ENCODE peak calls at places on chromosomes 11 and 22, in eight cellular contexts. One of them, this sample, is unnamed.

GRCh38 chr11:77302752-77303151 is 1.3 kb upstream of the GDPD4 start:
- DNase-seq in IMR-90: no peak
- DNase-seq in ovary: no peak
- DNase-seq in CD4-positive, CD25-positive, alpha-beta regulatory T cell: no peak
- DNase-seq in progenitor cell of endocrine pancreas: no peak
- DNase-seq in GF-D8: no peak
- DNase-seq in iPS-NIHi11: no peak
- DNase-seq in amniotic epithelial cell: no peak
- DNase-seq in this sample: no peak

GRCh38 chr11:63518548-63518947 is 12.7 kb downstream of the LGALS12 start:
- DNase-seq in IMR-90: peak
- DNase-seq in ovary: no peak
- DNase-seq in CD4-positive, CD25-positive, alpha-beta regulatory T cell: no peak
- DNase-seq in progenitor cell of endocrine pancreas: no peak
- DNase-seq in GF-D8: no peak
- DNase-seq in iPS-NIHi11: no peak
- DNase-seq in amniotic epithelial cell: peak
- DNase-seq in this sample: peak

GRCh38 chr22:40512426-40513136 is 123.9 kb downstream of the MRTFA start:
- DNase-seq in IMR-90: peak
- DNase-seq in ovary: no peak
- DNase-seq in CD4-positive, CD25-positive, alpha-beta regulatory T cell: no peak
- DNase-seq in progenitor cell of endocrine pancreas: no peak
- DNase-seq in GF-D8: no peak
- DNase-seq in iPS-NIHi11: no peak
- DNase-seq in amniotic epithelial cell: peak
- DNase-seq in this sample: no peak

GRCh38 chr11:28243596-28243995 is 135.4 kb downstream of the METTL15 start:
- DNase-seq in IMR-90: peak
- DNase-seq in ovary: no peak
- DNase-seq in CD4-positive, CD25-positive, alpha-beta regulatory T cell: no peak
- DNase-seq in progenitor cell of endocrine pancreas: no peak
- DNase-seq in GF-D8: no peak
- DNase-seq in iPS-NIHi11: no peak
- DNase-seq in amniotic epithelial cell: no peak
- DNase-seq in this sample: no peak

GRCh38 chr11:73177380-73178091 is 35.4 kb upstream of the FCHSD2 start:
- DNase-seq in IMR-90: no peak
- DNase-seq in ovary: peak
- DNase-seq in CD4-positive, CD25-positive, alpha-beta regulatory T cell: no peak
- DNase-seq in progenitor cell of endocrine pancreas: no peak
- DNase-seq in GF-D8: no peak
- DNase-seq in iPS-NIHi11: no peak
- DNase-seq in amniotic epithelial cell: no peak
- DNase-seq in this sample: no peak

GRCh38 chr22:27377901-27378300 is 423.7 kb downstream of the MN1 start:
- DNase-seq in IMR-90: no peak
- DNase-seq in ovary: peak
- DNase-seq in CD4-positive, CD25-positive, alpha-beta regulatory T cell: no peak
- DNase-seq in progenitor cell of endocrine pancreas: no peak
- DNase-seq in GF-D8: no peak
- DNase-seq in iPS-NIHi11: no peak
- DNase-seq in amniotic epithelial cell: peak
- DNase-seq in this sample: no peak

GRCh38 chr11:77322506-77322905 is 21.0 kb upstream of the GDPD4 start:
- DNase-seq in IMR-90: peak
- DNase-seq in ovary: no peak
- DNase-seq in CD4-positive, CD25-positive, alpha-beta regulatory T cell: no peak
- DNase-seq in progenitor cell of endocrine pancreas: no peak
- DNase-seq in GF-D8: no peak
- DNase-seq in iPS-NIHi11: no peak
- DNase-seq in amniotic epithelial cell: peak
- DNase-seq in this sample: no peak

GRCh38 chr22:40385041-40385782 is 14.8 kb downstream of the SGSM3 start:
- DNase-seq in IMR-90: no peak
- DNase-seq in ovary: no peak
- DNase-seq in CD4-positive, CD25-positive, alpha-beta regulatory T cell: no peak
- DNase-seq in progenitor cell of endocrine pancreas: no peak
- DNase-seq in GF-D8: peak
- DNase-seq in iPS-NIHi11: no peak
- DNase-seq in amniotic epithelial cell: no peak
- DNase-seq in this sample: peak

GRCh38 chr22:38299758-38300157 is 17.5 kb downstream of the CSNK1E start:
- DNase-seq in IMR-90: no peak
- DNase-seq in ovary: no peak
- DNase-seq in CD4-positive, CD25-positive, alpha-beta regulatory T cell: no peak
- DNase-seq in progenitor cell of endocrine pancreas: no peak
- DNase-seq in GF-D8: no peak
- DNase-seq in iPS-NIHi11: no peak
- DNase-seq in amniotic epithelial cell: no peak
- DNase-seq in this sample: no peak

GRCh38 chr22:50129121-50129734 is 39.4 kb downstream of the MOV10L1 start:
- DNase-seq in IMR-90: peak
- DNase-seq in ovary: no peak
- DNase-seq in CD4-positive, CD25-positive, alpha-beta regulatory T cell: no peak
- DNase-seq in progenitor cell of endocrine pancreas: no peak
- DNase-seq in GF-D8: no peak
- DNase-seq in iPS-NIHi11: no peak
- DNase-seq in amniotic epithelial cell: no peak
- DNase-seq in this sample: no peak

GRCh38 chr11:70477607-70478006 is 79.3 kb downstream of the CTTN start:
- DNase-seq in IMR-90: no peak
- DNase-seq in ovary: no peak
- DNase-seq in CD4-positive, CD25-positive, alpha-beta regulatory T cell: no peak
- DNase-seq in progenitor cell of endocrine pancreas: no peak
- DNase-seq in GF-D8: no peak
- DNase-seq in iPS-NIHi11: no peak
- DNase-seq in amniotic epithelial cell: peak
- DNase-seq in this sample: no peak

GRCh38 chr22:48042621-48043395 is 1280.4 kb downstream of the TBC1D22A start:
- DNase-seq in IMR-90: no peak
- DNase-seq in ovary: no peak
- DNase-seq in CD4-positive, CD25-positive, alpha-beta regulatory T cell: no peak
- DNase-seq in progenitor cell of endocrine pancreas: no peak
- DNase-seq in GF-D8: no peak
- DNase-seq in iPS-NIHi11: no peak
- DNase-seq in amniotic epithelial cell: no peak
- DNase-seq in this sample: no peak

GRCh38 chr11:69238562-69239319 is 55.2 kb upstream of the MYEOV start:
- DNase-seq in IMR-90: no peak
- DNase-seq in ovary: no peak
- DNase-seq in CD4-positive, CD25-positive, alpha-beta regulatory T cell: no peak
- DNase-seq in progenitor cell of endocrine pancreas: no peak
- DNase-seq in GF-D8: no peak
- DNase-seq in iPS-NIHi11: no peak
- DNase-seq in amniotic epithelial cell: no peak
- DNase-seq in this sample: no peak

GRCh38 chr22:30344447-30345200 is 12.1 kb downstream of the SF3A1 start:
- DNase-seq in IMR-90: no peak
- DNase-seq in ovary: no peak
- DNase-seq in CD4-positive, CD25-positive, alpha-beta regulatory T cell: no peak
- DNase-seq in progenitor cell of endocrine pancreas: no peak
- DNase-seq in GF-D8: no peak
- DNase-seq in iPS-NIHi11: no peak
- DNase-seq in amniotic epithelial cell: no peak
- DNase-seq in this sample: peak

GRCh38 chr11:33257160-33257896 is at the start of gene HIPK3:
- DNase-seq in IMR-90: peak
- DNase-seq in ovary: peak
- DNase-seq in CD4-positive, CD25-positive, alpha-beta regulatory T cell: peak
- DNase-seq in progenitor cell of endocrine pancreas: peak
- DNase-seq in GF-D8: peak
- DNase-seq in iPS-NIHi11: peak
- DNase-seq in amniotic epithelial cell: peak
- DNase-seq in this sample: peak

GRCh38 chr11:69495441-69496201 is 14.2 kb downstream of the LINC01488 start:
- DNase-seq in IMR-90: no peak
- DNase-seq in ovary: no peak
- DNase-seq in CD4-positive, CD25-positive, alpha-beta regulatory T cell: no peak
- DNase-seq in progenitor cell of endocrine pancreas: no peak
- DNase-seq in GF-D8: no peak
- DNase-seq in iPS-NIHi11: no peak
- DNase-seq in amniotic epithelial cell: no peak
- DNase-seq in this sample: no peak

GRCh38 chr11:118200497-118200896 is 24.1 kb upstream of the SCN2B start:
- DNase-seq in IMR-90: no peak
- DNase-seq in ovary: no peak
- DNase-seq in CD4-positive, CD25-positive, alpha-beta regulatory T cell: no peak
- DNase-seq in progenitor cell of endocrine pancreas: no peak
- DNase-seq in GF-D8: no peak
- DNase-seq in iPS-NIHi11: no peak
- DNase-seq in amniotic epithelial cell: no peak
- DNase-seq in this sample: no peak

GRCh38 chr11:72652871-72653615 is 21.2 kb downstream of the PDE2A start:
- DNase-seq in IMR-90: no peak
- DNase-seq in ovary: no peak
- DNase-seq in CD4-positive, CD25-positive, alpha-beta regulatory T cell: no peak
- DNase-seq in progenitor cell of endocrine pancreas: peak
- DNase-seq in GF-D8: no peak
- DNase-seq in iPS-NIHi11: peak
- DNase-seq in amniotic epithelial cell: no peak
- DNase-seq in this sample: no peak

GRCh38 chr11:75773595-75774353 is 5.2 kb downstream of the DGAT2 start:
- DNase-seq in IMR-90: no peak
- DNase-seq in ovary: no peak
- DNase-seq in CD4-positive, CD25-positive, alpha-beta regulatory T cell: no peak
- DNase-seq in progenitor cell of endocrine pancreas: no peak
- DNase-seq in GF-D8: peak
- DNase-seq in iPS-NIHi11: no peak
- DNase-seq in amniotic epithelial cell: no peak
- DNase-seq in this sample: no peak

GRCh38 chr22:49827307-49827852 is 293 bp downstream of the BRD1 start:
- DNase-seq in IMR-90: no peak
- DNase-seq in ovary: peak
- DNase-seq in CD4-positive, CD25-positive, alpha-beta regulatory T cell: no peak
- DNase-seq in progenitor cell of endocrine pancreas: no peak
- DNase-seq in GF-D8: no peak
- DNase-seq in iPS-NIHi11: no peak
- DNase-seq in amniotic epithelial cell: no peak
- DNase-seq in this sample: no peak

GRCh38 chr11:74004694-74005615 is 3.9 kb downstream of the UCP3 start:
- DNase-seq in IMR-90: no peak
- DNase-seq in ovary: no peak
- DNase-seq in CD4-positive, CD25-positive, alpha-beta regulatory T cell: peak
- DNase-seq in progenitor cell of endocrine pancreas: no peak
- DNase-seq in GF-D8: peak
- DNase-seq in iPS-NIHi11: no peak
- DNase-seq in amniotic epithelial cell: no peak
- DNase-seq in this sample: peak

GRCh38 chr11:125235006-125235405 is 70.5 kb downstream of the PKNOX2 start:
- DNase-seq in IMR-90: no peak
- DNase-seq in ovary: no peak
- DNase-seq in CD4-positive, CD25-positive, alpha-beta regulatory T cell: no peak
- DNase-seq in progenitor cell of endocrine pancreas: no peak
- DNase-seq in GF-D8: no peak
- DNase-seq in iPS-NIHi11: no peak
- DNase-seq in amniotic epithelial cell: no peak
- DNase-seq in this sample: no peak

GRCh38 chr11:118565062-118565461 is 669 bp downstream of the IFT46 start:
- DNase-seq in IMR-90: no peak
- DNase-seq in ovary: peak
- DNase-seq in CD4-positive, CD25-positive, alpha-beta regulatory T cell: no peak
- DNase-seq in progenitor cell of endocrine pancreas: no peak
- DNase-seq in GF-D8: no peak
- DNase-seq in iPS-NIHi11: no peak
- DNase-seq in amniotic epithelial cell: no peak
- DNase-seq in this sample: no peak

GRCh38 chr11:131977231-131977630 is 606.8 kb downstream of the NTM start:
- DNase-seq in IMR-90: peak
- DNase-seq in ovary: no peak
- DNase-seq in CD4-positive, CD25-positive, alpha-beta regulatory T cell: no peak
- DNase-seq in progenitor cell of endocrine pancreas: no peak
- DNase-seq in GF-D8: no peak
- DNase-seq in iPS-NIHi11: peak
- DNase-seq in amniotic epithelial cell: peak
- DNase-seq in this sample: no peak

GRCh38 chr22:24400037-24400725 is 27.2 kb upstream of the ADORA2A start:
- DNase-seq in IMR-90: no peak
- DNase-seq in ovary: no peak
- DNase-seq in CD4-positive, CD25-positive, alpha-beta regulatory T cell: no peak
- DNase-seq in progenitor cell of endocrine pancreas: no peak
- DNase-seq in GF-D8: no peak
- DNase-seq in iPS-NIHi11: no peak
- DNase-seq in amniotic epithelial cell: no peak
- DNase-seq in this sample: no peak

GRCh38 chr11:23948831-23949230 is 548.0 kb upstream of the LUZP2 start:
- DNase-seq in IMR-90: peak
- DNase-seq in ovary: no peak
- DNase-seq in CD4-positive, CD25-positive, alpha-beta regulatory T cell: no peak
- DNase-seq in progenitor cell of endocrine pancreas: no peak
- DNase-seq in GF-D8: no peak
- DNase-seq in iPS-NIHi11: no peak
- DNase-seq in amniotic epithelial cell: no peak
- DNase-seq in this sample: no peak

GRCh38 chr11:88704505-88704904 is 361.3 kb downstream of the GRM5 start:
- DNase-seq in IMR-90: peak
- DNase-seq in ovary: no peak
- DNase-seq in CD4-positive, CD25-positive, alpha-beta regulatory T cell: no peak
- DNase-seq in progenitor cell of endocrine pancreas: no peak
- DNase-seq in GF-D8: no peak
- DNase-seq in iPS-NIHi11: peak
- DNase-seq in amniotic epithelial cell: peak
- DNase-seq in this sample: no peak

GRCh38 chr11:86639172-86639571 is 33.2 kb downstream of the ME3 start:
- DNase-seq in IMR-90: peak
- DNase-seq in ovary: no peak
- DNase-seq in CD4-positive, CD25-positive, alpha-beta regulatory T cell: no peak
- DNase-seq in progenitor cell of endocrine pancreas: no peak
- DNase-seq in GF-D8: no peak
- DNase-seq in iPS-NIHi11: no peak
- DNase-seq in amniotic epithelial cell: peak
- DNase-seq in this sample: no peak

GRCh38 chr11:1390603-1391164 is 950 bp downstream of the BRSK2 start:
- DNase-seq in IMR-90: peak
- DNase-seq in ovary: peak
- DNase-seq in CD4-positive, CD25-positive, alpha-beta regulatory T cell: no peak
- DNase-seq in progenitor cell of endocrine pancreas: peak
- DNase-seq in GF-D8: no peak
- DNase-seq in iPS-NIHi11: peak
- DNase-seq in amniotic epithelial cell: no peak
- DNase-seq in this sample: no peak

GRCh38 chr11:73983764-73984543 is 1.3 kb upstream of the UCP2 start:
- DNase-seq in IMR-90: no peak
- DNase-seq in ovary: no peak
- DNase-seq in CD4-positive, CD25-positive, alpha-beta regulatory T cell: no peak
- DNase-seq in progenitor cell of endocrine pancreas: no peak
- DNase-seq in GF-D8: peak
- DNase-seq in iPS-NIHi11: no peak
- DNase-seq in amniotic epithelial cell: no peak
- DNase-seq in this sample: no peak